ENCODE peak calls at places on chromosome 17, in ten cellular contexts. One of them, this sample, is unnamed.

GRCh38 chr17:54439816-54440215 is 460.8 kb upstream of the TOM1L1 start:
- DNase-seq in fibroblast of the aortic adventitia: no peak
- DNase-seq in fibroblast of mammary gland: no peak
- DNase-seq in cardiac fibroblast: no peak
- DNase-seq in OCI-LY7: no peak
- DNase-seq in left ventricle myocardium inferior: no peak
- DNase-seq in nephron progenitor cell: no peak
- DNase-seq in CD8-positive, alpha-beta T cell: no peak
- DNase-seq in body of pancreas: no peak
- DNase-seq in heart left ventricle: no peak
- DNase-seq in this sample: no peak

GRCh38 chr17:61303334-61304096 is 96.1 kb upstream of the TBX2 start:
- DNase-seq in fibroblast of the aortic adventitia: no peak
- DNase-seq in fibroblast of mammary gland: peak; percentile 73
- DNase-seq in cardiac fibroblast: no peak
- DNase-seq in OCI-LY7: no peak
- DNase-seq in left ventricle myocardium inferior: no peak
- DNase-seq in nephron progenitor cell: no peak
- DNase-seq in CD8-positive, alpha-beta T cell: no peak
- DNase-seq in body of pancreas: no peak
- DNase-seq in heart left ventricle: no peak
- DNase-seq in this sample: no peak

GRCh38 chr17:51060396-51060795 is 60.3 kb downstream of the SPAG9 start:
- DNase-seq in fibroblast of the aortic adventitia: no peak
- DNase-seq in fibroblast of mammary gland: no peak
- DNase-seq in cardiac fibroblast: no peak
- DNase-seq in OCI-LY7: no peak
- DNase-seq in left ventricle myocardium inferior: no peak
- DNase-seq in nephron progenitor cell: no peak
- DNase-seq in CD8-positive, alpha-beta T cell: no peak
- DNase-seq in body of pancreas: no peak
- DNase-seq in heart left ventricle: no peak
- DNase-seq in this sample: no peak

GRCh38 chr17:72943826-72944689 is 148.4 kb downstream of the SLC39A11 start:
- DNase-seq in fibroblast of the aortic adventitia: no peak
- DNase-seq in fibroblast of mammary gland: peak; percentile 15
- DNase-seq in cardiac fibroblast: no peak
- DNase-seq in OCI-LY7: no peak
- DNase-seq in left ventricle myocardium inferior: no peak
- DNase-seq in nephron progenitor cell: no peak
- DNase-seq in CD8-positive, alpha-beta T cell: no peak
- DNase-seq in body of pancreas: no peak
- DNase-seq in heart left ventricle: no peak
- DNase-seq in this sample: no peak

GRCh38 chr17:43372273-43372911 is 26.4 kb upstream of the ARL4D start:
- DNase-seq in fibroblast of the aortic adventitia: no peak
- DNase-seq in fibroblast of mammary gland: no peak
- DNase-seq in cardiac fibroblast: peak; percentile 47
- DNase-seq in OCI-LY7: peak; percentile 76
- DNase-seq in left ventricle myocardium inferior: peak; percentile 40
- DNase-seq in nephron progenitor cell: no peak
- DNase-seq in CD8-positive, alpha-beta T cell: no peak
- DNase-seq in body of pancreas: peak; percentile 27
- DNase-seq in heart left ventricle: peak; percentile 37
- DNase-seq in this sample: no peak

GRCh38 chr17:21358682-21359482 is 17.3 kb upstream of the KCNJ12 start:
- DNase-seq in fibroblast of the aortic adventitia: peak; percentile 51
- DNase-seq in fibroblast of mammary gland: no peak
- DNase-seq in cardiac fibroblast: peak; percentile 40
- DNase-seq in OCI-LY7: no peak
- DNase-seq in left ventricle myocardium inferior: peak; percentile 36
- DNase-seq in nephron progenitor cell: no peak
- DNase-seq in CD8-positive, alpha-beta T cell: no peak
- DNase-seq in body of pancreas: no peak
- DNase-seq in heart left ventricle: no peak
- DNase-seq in this sample: no peak

GRCh38 chr17:55175788-55176425 is 88.9 kb upstream of the HLF start:
- DNase-seq in fibroblast of the aortic adventitia: no peak
- DNase-seq in fibroblast of mammary gland: no peak
- DNase-seq in cardiac fibroblast: no peak
- DNase-seq in OCI-LY7: peak; percentile 76
- DNase-seq in left ventricle myocardium inferior: no peak
- DNase-seq in nephron progenitor cell: no peak
- DNase-seq in CD8-positive, alpha-beta T cell: no peak
- DNase-seq in body of pancreas: no peak
- DNase-seq in heart left ventricle: no peak
- DNase-seq in this sample: no peak

GRCh38 chr17:38587956-38588771 is 17.6 kb downstream of the SRCIN1 start:
- DNase-seq in fibroblast of the aortic adventitia: no peak
- DNase-seq in fibroblast of mammary gland: no peak
- DNase-seq in cardiac fibroblast: no peak
- DNase-seq in OCI-LY7: peak; percentile 34
- DNase-seq in left ventricle myocardium inferior: no peak
- DNase-seq in nephron progenitor cell: no peak
- DNase-seq in CD8-positive, alpha-beta T cell: no peak
- DNase-seq in body of pancreas: no peak
- DNase-seq in heart left ventricle: no peak
- DNase-seq in this sample: no peak

GRCh38 chr17:55587608-55588139 is 76.4 kb upstream of the SMIM36 start:
- DNase-seq in fibroblast of the aortic adventitia: peak; percentile 74
- DNase-seq in fibroblast of mammary gland: peak; percentile 92
- DNase-seq in cardiac fibroblast: peak; percentile 51
- DNase-seq in OCI-LY7: no peak
- DNase-seq in left ventricle myocardium inferior: peak; percentile 37
- DNase-seq in nephron progenitor cell: no peak
- DNase-seq in CD8-positive, alpha-beta T cell: no peak
- DNase-seq in body of pancreas: no peak
- DNase-seq in heart left ventricle: no peak
- DNase-seq in this sample: no peak

GRCh38 chr17:27473748-27474609 is 17.7 kb downstream of the KSR1 start:
- DNase-seq in fibroblast of the aortic adventitia: no peak
- DNase-seq in fibroblast of mammary gland: no peak
- DNase-seq in cardiac fibroblast: peak; percentile 69
- DNase-seq in OCI-LY7: peak; percentile 52
- DNase-seq in left ventricle myocardium inferior: peak; percentile 63
- DNase-seq in nephron progenitor cell: no peak
- DNase-seq in CD8-positive, alpha-beta T cell: peak; percentile 64
- DNase-seq in body of pancreas: peak; percentile 77
- DNase-seq in heart left ventricle: peak; percentile 52
- DNase-seq in this sample: peak; percentile 60

GRCh38 chr17:75679706-75680201 is 12.6 kb downstream of the SAP30BP start:
- DNase-seq in fibroblast of the aortic adventitia: no peak
- DNase-seq in fibroblast of mammary gland: no peak
- DNase-seq in cardiac fibroblast: peak; percentile 59
- DNase-seq in OCI-LY7: no peak
- DNase-seq in left ventricle myocardium inferior: no peak
- DNase-seq in nephron progenitor cell: no peak
- DNase-seq in CD8-positive, alpha-beta T cell: no peak
- DNase-seq in body of pancreas: no peak
- DNase-seq in heart left ventricle: peak; percentile 42
- DNase-seq in this sample: no peak
- TF ChIP-seq CTCF in fibroblast of the aortic adventitia: no peak
- TF ChIP-seq CTCF in fibroblast of mammary gland: no peak
- TF ChIP-seq CTCF in cardiac fibroblast: peak; percentile 16
- TF ChIP-seq CTCF in OCI-LY7: peak; percentile 38
- TF ChIP-seq CTCF in left ventricle myocardium inferior: peak; percentile 60
- TF ChIP-seq CTCF in nephron progenitor cell: no peak
- TF ChIP-seq CTCF in CD8-positive, alpha-beta T cell: no peak
- TF ChIP-seq CTCF in body of pancreas: peak; percentile 28
- TF ChIP-seq CTCF in heart left ventricle: peak; percentile 30
- TF ChIP-seq CTCF in this sample: no peak

GRCh38 chr17:979539-980405 is at the start of gene NXN:
- DNase-seq in fibroblast of the aortic adventitia: peak; percentile 64
- DNase-seq in fibroblast of mammary gland: peak; percentile 56
- DNase-seq in cardiac fibroblast: peak; percentile 83
- DNase-seq in OCI-LY7: peak; percentile 81
- DNase-seq in left ventricle myocardium inferior: peak; percentile 89
- DNase-seq in nephron progenitor cell: peak; percentile 97
- DNase-seq in CD8-positive, alpha-beta T cell: peak; percentile 94
- DNase-seq in body of pancreas: peak; percentile 89
- DNase-seq in heart left ventricle: peak; percentile 92
- DNase-seq in this sample: peak; percentile 98
- TF ChIP-seq CTCF in fibroblast of the aortic adventitia: peak; percentile 38
- TF ChIP-seq CTCF in fibroblast of mammary gland: no peak
- TF ChIP-seq CTCF in cardiac fibroblast: no peak
- TF ChIP-seq CTCF in OCI-LY7: peak; percentile 28
- TF ChIP-seq CTCF in left ventricle myocardium inferior: peak; percentile 41
- TF ChIP-seq CTCF in nephron progenitor cell: no peak
- TF ChIP-seq CTCF in CD8-positive, alpha-beta T cell: no peak
- TF ChIP-seq CTCF in body of pancreas: no peak
- TF ChIP-seq CTCF in heart left ventricle: no peak
- TF ChIP-seq CTCF in this sample: peak; percentile 17

GRCh38 chr17:266219-266618 is 84.8 kb upstream of the DOC2B start:
- DNase-seq in fibroblast of the aortic adventitia: no peak
- DNase-seq in fibroblast of mammary gland: no peak
- DNase-seq in cardiac fibroblast: no peak
- DNase-seq in OCI-LY7: no peak
- DNase-seq in left ventricle myocardium inferior: no peak
- DNase-seq in nephron progenitor cell: no peak
- DNase-seq in CD8-positive, alpha-beta T cell: no peak
- DNase-seq in body of pancreas: peak; percentile 4
- DNase-seq in heart left ventricle: peak; percentile 8
- DNase-seq in this sample: no peak
- TF ChIP-seq CTCF in fibroblast of the aortic adventitia: no peak
- TF ChIP-seq CTCF in fibroblast of mammary gland: no peak
- TF ChIP-seq CTCF in cardiac fibroblast: no peak
- TF ChIP-seq CTCF in OCI-LY7: no peak
- TF ChIP-seq CTCF in left ventricle myocardium inferior: no peak
- TF ChIP-seq CTCF in nephron progenitor cell: no peak
- TF ChIP-seq CTCF in CD8-positive, alpha-beta T cell: no peak
- TF ChIP-seq CTCF in body of pancreas: no peak
- TF ChIP-seq CTCF in heart left ventricle: no peak
- TF ChIP-seq CTCF in this sample: no peak

GRCh38 chr17:49371178-49371834 is 9.3 kb upstream of the ZNF652 start:
- DNase-seq in fibroblast of the aortic adventitia: no peak
- DNase-seq in fibroblast of mammary gland: no peak
- DNase-seq in cardiac fibroblast: no peak
- DNase-seq in OCI-LY7: no peak
- DNase-seq in left ventricle myocardium inferior: no peak
- DNase-seq in nephron progenitor cell: peak; percentile 23
- DNase-seq in CD8-positive, alpha-beta T cell: no peak
- DNase-seq in body of pancreas: no peak
- DNase-seq in heart left ventricle: no peak
- DNase-seq in this sample: no peak
- TF ChIP-seq CTCF in fibroblast of the aortic adventitia: no peak
- TF ChIP-seq CTCF in fibroblast of mammary gland: no peak
- TF ChIP-seq CTCF in cardiac fibroblast: no peak
- TF ChIP-seq CTCF in OCI-LY7: no peak
- TF ChIP-seq CTCF in left ventricle myocardium inferior: no peak
- TF ChIP-seq CTCF in nephron progenitor cell: no peak
- TF ChIP-seq CTCF in CD8-positive, alpha-beta T cell: no peak
- TF ChIP-seq CTCF in body of pancreas: no peak
- TF ChIP-seq CTCF in heart left ventricle: no peak
- TF ChIP-seq CTCF in this sample: no peak